ENCODE peak calls at places on chromosome X, in five cellular contexts. One of them, this sample, is unnamed.

GRCh38 chrX:11792461-11793421 is 34.7 kb downstream of the MSL3 start:
- DNase-seq in activated gamma-delta T cell treated with Interleukin-2 at 50 U/mL for 16 hours: peak
- DNase-seq in cardiac muscle cell: peak
- DNase-seq in SW 1271: no peak
- DNase-seq in dermis blood vessel endothelial cell: peak
- DNase-seq in this sample: no peak

GRCh38 chrX:134240209-134240608 is 3.2 kb downstream of the CCDC160 start:
- DNase-seq in cardiac muscle cell: no peak
- DNase-seq in activated gamma-delta T cell treated with Interleukin-2 at 50 U/mL for 16 hours: no peak
- DNase-seq in dermis blood vessel endothelial cell: no peak
- DNase-seq in SW 1271: no peak
- DNase-seq in this sample: no peak

GRCh38 chrX:140360284-140360683 is 144.6 kb downstream of the SOX3 start:
- DNase-seq in dermis blood vessel endothelial cell: no peak
- DNase-seq in cardiac muscle cell: no peak
- DNase-seq in activated gamma-delta T cell treated with Interleukin-2 at 50 U/mL for 16 hours: no peak
- DNase-seq in SW 1271: no peak
- DNase-seq in this sample: no peak

GRCh38 chrX:2928127-2928582 is 984 bp downstream of the ARSD start:
- DNase-seq in dermis blood vessel endothelial cell: peak
- DNase-seq in activated gamma-delta T cell treated with Interleukin-2 at 50 U/mL for 16 hours: no peak
- DNase-seq in cardiac muscle cell: peak
- DNase-seq in SW 1271: peak
- DNase-seq in this sample: peak

GRCh38 chrX:3426552-3426951 is 80.1 kb upstream of the MXRA5 start:
- DNase-seq in cardiac muscle cell: no peak
- DNase-seq in activated gamma-delta T cell treated with Interleukin-2 at 50 U/mL for 16 hours: no peak
- DNase-seq in SW 1271: no peak
- DNase-seq in dermis blood vessel endothelial cell: no peak
- DNase-seq in this sample: no peak

GRCh38 chrX:78199851-78200250 is 60.4 kb upstream of the TAF9B start:
- DNase-seq in dermis blood vessel endothelial cell: peak
- DNase-seq in SW 1271: peak
- DNase-seq in activated gamma-delta T cell treated with Interleukin-2 at 50 U/mL for 16 hours: no peak
- DNase-seq in cardiac muscle cell: peak
- DNase-seq in this sample: no peak

GRCh38 chrX:74422576-74423288 is 1.4 kb downstream of the SLC16A2 start:
- DNase-seq in cardiac muscle cell: peak
- DNase-seq in activated gamma-delta T cell treated with Interleukin-2 at 50 U/mL for 16 hours: no peak
- DNase-seq in dermis blood vessel endothelial cell: peak
- DNase-seq in SW 1271: no peak
- DNase-seq in this sample: no peak

GRCh38 chrX:100995469-100995868 is 26.0 kb downstream of the ARL13A start:
- DNase-seq in SW 1271: peak
- DNase-seq in cardiac muscle cell: peak
- DNase-seq in activated gamma-delta T cell treated with Interleukin-2 at 50 U/mL for 16 hours: no peak
- DNase-seq in dermis blood vessel endothelial cell: peak
- DNase-seq in this sample: no peak

GRCh38 chrX:147848543-147849448 is 62.9 kb upstream of the FMR1 start:
- DNase-seq in dermis blood vessel endothelial cell: no peak
- DNase-seq in SW 1271: no peak
- DNase-seq in cardiac muscle cell: no peak
- DNase-seq in activated gamma-delta T cell treated with Interleukin-2 at 50 U/mL for 16 hours: no peak
- DNase-seq in this sample: no peak

GRCh38 chrX:31329298-31329697 is 257.5 kb upstream of the FTHL17 start:
- DNase-seq in SW 1271: no peak
- DNase-seq in dermis blood vessel endothelial cell: no peak
- DNase-seq in cardiac muscle cell: no peak
- DNase-seq in activated gamma-delta T cell treated with Interleukin-2 at 50 U/mL for 16 hours: no peak
- DNase-seq in this sample: no peak

GRCh38 chrX:46882266-46882665 is 30.0 kb upstream of the JADE3 start:
- DNase-seq in SW 1271: no peak
- DNase-seq in cardiac muscle cell: no peak
- DNase-seq in activated gamma-delta T cell treated with Interleukin-2 at 50 U/mL for 16 hours: no peak
- DNase-seq in dermis blood vessel endothelial cell: no peak
- DNase-seq in this sample: no peak

GRCh38 chrX:11298600-11298999 is 5.4 kb downstream of the AMELX start:
- DNase-seq in SW 1271: no peak
- DNase-seq in activated gamma-delta T cell treated with Interleukin-2 at 50 U/mL for 16 hours: no peak
- DNase-seq in dermis blood vessel endothelial cell: no peak
- DNase-seq in cardiac muscle cell: no peak
- DNase-seq in this sample: no peak

GRCh38 chrX:153768311-153769157 is 4.5 kb downstream of the PLXNB3 start:
- DNase-seq in dermis blood vessel endothelial cell: no peak
- DNase-seq in SW 1271: no peak
- DNase-seq in cardiac muscle cell: no peak
- DNase-seq in activated gamma-delta T cell treated with Interleukin-2 at 50 U/mL for 16 hours: no peak
- DNase-seq in this sample: no peak

GRCh38 chrX:16160729-16161128 is 6.6 kb upstream of the MAGEB17 start:
- DNase-seq in cardiac muscle cell: peak
- DNase-seq in dermis blood vessel endothelial cell: peak
- DNase-seq in SW 1271: peak
- DNase-seq in activated gamma-delta T cell treated with Interleukin-2 at 50 U/mL for 16 hours: no peak
- DNase-seq in this sample: no peak

GRCh38 chrX:130975947-130976346 is 72.9 kb upstream of the ENOX2 start:
- DNase-seq in cardiac muscle cell: peak
- DNase-seq in activated gamma-delta T cell treated with Interleukin-2 at 50 U/mL for 16 hours: no peak
- DNase-seq in dermis blood vessel endothelial cell: peak
- DNase-seq in SW 1271: peak
- DNase-seq in this sample: no peak

GRCh38 chrX:118973389-118974087 is 880 bp upstream of the LONRF3 start:
- DNase-seq in activated gamma-delta T cell treated with Interleukin-2 at 50 U/mL for 16 hours: no peak
- DNase-seq in cardiac muscle cell: no peak
- DNase-seq in dermis blood vessel endothelial cell: no peak
- DNase-seq in SW 1271: no peak
- DNase-seq in this sample: peak

GRCh38 chrX:70262952-70263567 is 3.1 kb upstream of the P2RY4 start:
- DNase-seq in SW 1271: peak
- DNase-seq in cardiac muscle cell: peak
- DNase-seq in activated gamma-delta T cell treated with Interleukin-2 at 50 U/mL for 16 hours: no peak
- DNase-seq in dermis blood vessel endothelial cell: peak
- DNase-seq in this sample: no peak

GRCh38 chrX:102155806-102156179 is at the start of gene BEX5:
- DNase-seq in dermis blood vessel endothelial cell: peak
- DNase-seq in activated gamma-delta T cell treated with Interleukin-2 at 50 U/mL for 16 hours: peak
- DNase-seq in SW 1271: no peak
- DNase-seq in cardiac muscle cell: no peak
- DNase-seq in this sample: peak

GRCh38 chrX:107845625-107846024 is 20.0 kb downstream of the MID2 start:
- DNase-seq in activated gamma-delta T cell treated with Interleukin-2 at 50 U/mL for 16 hours: no peak
- DNase-seq in dermis blood vessel endothelial cell: peak
- DNase-seq in SW 1271: no peak
- DNase-seq in cardiac muscle cell: no peak
- DNase-seq in this sample: no peak

GRCh38 chrX:9542106-9542764 is 77.4 kb downstream of the TBL1X start:
- DNase-seq in activated gamma-delta T cell treated with Interleukin-2 at 50 U/mL for 16 hours: no peak
- DNase-seq in dermis blood vessel endothelial cell: no peak
- DNase-seq in SW 1271: no peak
- DNase-seq in cardiac muscle cell: no peak
- DNase-seq in this sample: no peak

GRCh38 chrX:70079870-70080269 is 17.6 kb downstream of the OTUD6A start:
- DNase-seq in cardiac muscle cell: peak
- DNase-seq in activated gamma-delta T cell treated with Interleukin-2 at 50 U/mL for 16 hours: no peak
- DNase-seq in dermis blood vessel endothelial cell: no peak
- DNase-seq in SW 1271: no peak
- DNase-seq in this sample: no peak

GRCh38 chrX:24965400-24965799 is 50.4 kb downstream of the ARX start:
- DNase-seq in SW 1271: no peak
- DNase-seq in activated gamma-delta T cell treated with Interleukin-2 at 50 U/mL for 16 hours: no peak
- DNase-seq in cardiac muscle cell: no peak
- DNase-seq in dermis blood vessel endothelial cell: no peak
- DNase-seq in this sample: no peak

GRCh38 chrX:53435997-53436396 is 1.8 kb upstream of the HSD17B10 start:
- DNase-seq in activated gamma-delta T cell treated with Interleukin-2 at 50 U/mL for 16 hours: peak
- DNase-seq in cardiac muscle cell: peak
- DNase-seq in dermis blood vessel endothelial cell: peak
- DNase-seq in SW 1271: peak
- DNase-seq in this sample: no peak

GRCh38 chrX:66054978-66055377 is 15.1 kb upstream of the VSIG4 start:
- DNase-seq in cardiac muscle cell: no peak
- DNase-seq in dermis blood vessel endothelial cell: no peak
- DNase-seq in activated gamma-delta T cell treated with Interleukin-2 at 50 U/mL for 16 hours: no peak
- DNase-seq in SW 1271: no peak
- DNase-seq in this sample: no peak

GRCh38 chrX:12115377-12115776 is 22.9 kb upstream of the FRMPD4 start:
- DNase-seq in dermis blood vessel endothelial cell: peak
- DNase-seq in SW 1271: no peak
- DNase-seq in cardiac muscle cell: no peak
- DNase-seq in activated gamma-delta T cell treated with Interleukin-2 at 50 U/mL for 16 hours: no peak
- DNase-seq in this sample: no peak

GRCh38 chrX:125295337-125295736 is 24.3 kb upstream of the TEX13C start:
- DNase-seq in activated gamma-delta T cell treated with Interleukin-2 at 50 U/mL for 16 hours: no peak
- DNase-seq in SW 1271: no peak
- DNase-seq in dermis blood vessel endothelial cell: no peak
- DNase-seq in cardiac muscle cell: no peak
- DNase-seq in this sample: no peak

GRCh38 chrX:46819136-46819535 is 17.7 kb upstream of the RP2 start:
- DNase-seq in dermis blood vessel endothelial cell: no peak
- DNase-seq in SW 1271: no peak
- DNase-seq in cardiac muscle cell: no peak
- DNase-seq in activated gamma-delta T cell treated with Interleukin-2 at 50 U/mL for 16 hours: no peak
- DNase-seq in this sample: no peak

GRCh38 chrX:139691843-139692505 is 16.0 kb downstream of the MCF2 start:
- DNase-seq in cardiac muscle cell: peak
- DNase-seq in SW 1271: no peak
- DNase-seq in activated gamma-delta T cell treated with Interleukin-2 at 50 U/mL for 16 hours: no peak
- DNase-seq in dermis blood vessel endothelial cell: no peak
- DNase-seq in this sample: no peak

GRCh38 chrX:42624524-42624923 is 153.4 kb downstream of the PPP1R2C start:
- DNase-seq in SW 1271: no peak
- DNase-seq in dermis blood vessel endothelial cell: no peak
- DNase-seq in activated gamma-delta T cell treated with Interleukin-2 at 50 U/mL for 16 hours: no peak
- DNase-seq in cardiac muscle cell: no peak
- DNase-seq in this sample: no peak

GRCh38 chrX:107894038-107894437 is 68.4 kb downstream of the MID2 start:
- DNase-seq in dermis blood vessel endothelial cell: peak
- DNase-seq in cardiac muscle cell: peak
- DNase-seq in SW 1271: peak
- DNase-seq in activated gamma-delta T cell treated with Interleukin-2 at 50 U/mL for 16 hours: peak
- DNase-seq in this sample: no peak

GRCh38 chrX:47143894-47144625 is 442 bp downstream of the NDUFB11 start:
- DNase-seq in dermis blood vessel endothelial cell: peak
- DNase-seq in SW 1271: no peak
- DNase-seq in cardiac muscle cell: peak
- DNase-seq in activated gamma-delta T cell treated with Interleukin-2 at 50 U/mL for 16 hours: no peak
- DNase-seq in this sample: no peak

GRCh38 chrX:84340981-84341380 is 153.0 kb upstream of the RPS6KA6 start:
- DNase-seq in activated gamma-delta T cell treated with Interleukin-2 at 50 U/mL for 16 hours: no peak
- DNase-seq in cardiac muscle cell: peak
- DNase-seq in SW 1271: no peak
- DNase-seq in dermis blood vessel endothelial cell: no peak
- DNase-seq in this sample: no peak

GRCh38 chrX:65679071-65679540 is 11.7 kb downstream of the MSN start:
- DNase-seq in dermis blood vessel endothelial cell: peak
- DNase-seq in activated gamma-delta T cell treated with Interleukin-2 at 50 U/mL for 16 hours: no peak
- DNase-seq in cardiac muscle cell: no peak
- DNase-seq in SW 1271: peak
- DNase-seq in this sample: no peak

This sample was measured in ascending aorta.